ENCODE peak calls at places on chromosomes 6 and 20, in six cellular contexts. C, B, R, S, N and V are unnamed samples. For H3K27me3, the result is how much of the 10 kb centered on the place peaks cover.

GRCh38 chr6:36840471-36841461 is 1.5 kb upstream of the CPNE5 start:
- DNase-seq in B (no peak), C (no peak), N (no peak), S (peak), R (no peak), V (no peak)

GRCh38 chr6:117448732-117449131 is 23.0 kb upstream of the ROS1 start:
- DNase-seq in R (no peak), N (no peak), S (no peak), C (peak), B (peak), V (no peak)

GRCh38 chr20:58542411-58543095 is 27.4 kb upstream of the APCDD1L start:
- DNase-seq in C (no peak), S (no peak), B (peak), N (no peak), R (no peak), V (no peak)

GRCh38 chr6:73943930-73944652 is 248.1 kb downstream of the CD109 start:
- DNase-seq in C (no peak), B (no peak), R (no peak), N (no peak), S (no peak), V (no peak)

GRCh38 chr6:71419217-71419953 is 130.8 kb downstream of the OGFRL1 start:
- DNase-seq in S (peak), N (no peak), R (no peak), B (no peak), C (no peak), V (no peak)

GRCh38 chr6:135114355-135115145 is 59.9 kb upstream of the HBS1L start:
- DNase-seq in R (no peak), C (no peak), B (no peak), N (no peak), S (no peak), V (no peak)

GRCh38 chr6:154606457-154606856 is 96.0 kb upstream of the CNKSR3 start:
- DNase-seq in C (no peak), R (no peak), S (no peak), N (no peak), B (no peak), V (peak)

GRCh38 chr6:131251593-131252204 is 116.4 kb downstream of the AKAP7 start:
- DNase-seq in N (no peak), B (no peak), R (no peak), C (no peak), S (no peak), V (no peak)

GRCh38 chr6:110748458-110748857 is 66.8 kb downstream of the CDK19 start:
- DNase-seq in C (no peak), R (no peak), N (no peak), S (no peak), B (no peak), V (no peak)

GRCh38 chr6:35833534-35833933 is 28.4 kb downstream of the LHFPL5 start:
- DNase-seq in C (no peak), B (peak), R (no peak), S (no peak), N (no peak), V (no peak)

GRCh38 chr20:25310268-25310920 is 62.5 kb downstream of the PYGB start:
- DNase-seq in C (peak), N (peak), B (peak), S (peak), R (peak), V (no peak)

GRCh38 chr6:25172819-25173218 is 106.4 kb upstream of the CARMIL1 start:
- DNase-seq in B (peak), C (no peak), S (no peak), R (no peak), N (no peak), V (no peak)

GRCh38 chr6:21396313-21396712 is 197.2 kb upstream of the SOX4 start:
- DNase-seq in B (peak), R (no peak), N (no peak), S (no peak), C (no peak), V (no peak)

GRCh38 chr6:36984581-36985383 is 1.2 kb downstream of the MTCH1 start:
- DNase-seq in C (no peak), N (peak), B (peak), R (no peak), S (peak), V (peak)

GRCh38 chr20:4795394-4795793 is 73.7 kb downstream of the PRND start:
- DNase-seq in B (peak), R (no peak), C (no peak), N (peak), S (no peak), V (peak)

GRCh38 chr6:124073820-124074587 is 270.3 kb downstream of the NKAIN2 start:
- DNase-seq in B (no peak), C (no peak), N (no peak), R (no peak), S (no peak), V (no peak)

GRCh38 chr20:47231382-47232042 is 125.0 kb downstream of the ZMYND8 start:
- DNase-seq in S (no peak), N (no peak), C (no peak), R (no peak), B (peak), V (no peak)

GRCh38 chr6:19180348-19181073 is 656.7 kb upstream of the ID4 start:
- DNase-seq in R (peak), S (peak), C (no peak), N (peak), B (no peak), V (no peak)

GRCh38 chr6:169252805-169253189 is 849 bp downstream of the THBS2 start:
- DNase-seq in N (no peak), B (peak), C (no peak), S (no peak), R (peak), V (no peak)
- H3K27me3 ChIP-seq in N (under half), B (under half), C (under half), S (under half), R (under half), V (under half)

DNA sequence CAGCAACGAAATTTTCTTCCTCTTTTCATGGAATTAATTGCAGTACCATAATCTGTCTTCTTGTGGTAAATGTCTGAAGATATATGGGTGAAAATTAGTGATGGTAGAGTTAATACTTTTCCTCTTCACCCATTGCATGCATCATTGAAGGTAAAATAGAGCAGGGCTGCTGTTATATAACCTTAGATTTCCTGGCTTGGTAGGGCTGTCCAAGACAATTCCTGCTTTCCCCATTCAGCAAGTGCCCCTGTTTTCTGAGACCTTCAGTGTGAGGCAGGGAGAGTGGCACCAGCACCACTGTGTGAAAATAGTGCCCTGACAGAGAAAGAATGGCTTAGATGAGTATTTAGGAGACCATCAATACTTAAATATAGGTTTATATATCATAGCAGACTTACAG is 202.0 kb downstream of the ZFAND3 start:
- DNase-seq in C (no peak), B (no peak), R (no peak), N (no peak), S (no peak), V (no peak)
- H3K27me3 ChIP-seq in C (under half), B (under half), R (under half), N (under half), S (under half), V (under half)

GRCh38 chr6:160374836-160375560 is 26.8 kb downstream of the SLC22A3 start:
- DNase-seq in C (no peak), S (no peak), N (no peak), R (no peak), B (no peak), V (no peak)
- H3K27me3 ChIP-seq in C (under half), S (under half), N (under half), R (under half), B (under half), V (under half)

DNA sequence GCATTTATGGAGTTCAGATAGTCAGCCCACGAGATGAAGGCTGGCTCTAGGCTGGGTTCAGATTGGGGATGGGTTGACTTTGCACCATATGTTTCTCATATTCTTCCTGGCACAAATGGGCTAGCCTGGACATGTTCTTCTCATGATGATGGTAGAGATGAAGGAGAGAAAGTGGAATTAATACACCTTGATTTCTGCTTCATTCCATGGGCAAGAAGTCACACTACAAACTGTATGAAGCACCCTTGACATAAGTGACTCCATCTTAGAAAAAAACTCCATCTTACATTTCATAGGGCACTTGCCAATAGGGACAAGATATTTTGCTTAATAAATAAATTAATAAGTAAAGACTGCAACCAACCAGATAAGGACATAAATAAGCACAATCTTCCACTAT is 12.0 kb upstream of the CD83 start:
- DNase-seq in R (no peak), S (no peak), B (no peak), N (no peak), C (no peak), V (no peak)
- H3K27me3 ChIP-seq in R (under half), S (under half), B (under half), N (under half), C (under half), V (under half)

GRCh38 chr20:48612335-48612734 is 215.5 kb downstream of the PREX1 start:
- DNase-seq in B (no peak), S (no peak), N (no peak), C (no peak), R (peak), V (no peak)
- H3K27me3 ChIP-seq in B (under half), S (under half), N (under half), C (under half), R (under half), V (under half)

GRCh38 chr20:9789136-9789535 is 49.7 kb downstream of the PAK5 start:
- DNase-seq in B (no peak), N (no peak), C (no peak), R (no peak), S (no peak), V (no peak)
- H3K27me3 ChIP-seq in B (under half), N (under half), C (under half), R (under half), S (under half), V (under half)